ENCODE peak calls at places on chromosomes 5 and 9, in ten cellular contexts. A, S, P, J, B, R, D, U, C and I are unnamed samples.

GRCh38 chr9:37950561-37950960 is 46.6 kb upstream of the SLC25A51 start:
- DNase-seq in A (no peak), S (no peak), P (no peak), J (no peak), B (no peak), R (no peak), D (no peak), U (no peak), C (no peak), I (no peak)

GRCh38 chr5:6319116-6319515 is 59.2 kb downstream of the MED10 start:
- DNase-seq in A (no peak), S (no peak), P (no peak), J (no peak), B (no peak), R (no peak), D (no peak), U (no peak), C (no peak), I (no peak)

GRCh38 chr5:74810915-74811314 is 43.9 kb downstream of the NSA2 start:
- DNase-seq in A (no peak), S (no peak), P (no peak), J (no peak), B (no peak), R (no peak), D (no peak), U (peak; percentile 57), C (no peak), I (no peak)

GRCh38 chr5:95850391-95850894 is 27.9 kb upstream of the GLRX start:
- DNase-seq in A (no peak), S (no peak), P (no peak), J (no peak), B (no peak), R (no peak), D (no peak), U (no peak), C (no peak), I (no peak)

GRCh38 chr5:152638996-152639552 is 234.0 kb upstream of the NMUR2 start:
- DNase-seq in A (no peak), S (no peak), P (no peak), J (no peak), B (no peak), R (no peak), D (no peak), U (no peak), C (no peak), I (no peak)

GRCh38 chr9:38068866-38069628 is at the start of gene SHB:
- DNase-seq in A (no peak), S (peak; percentile 89), P (peak; percentile 54), J (peak; percentile 43), B (peak; percentile 62), R (peak; percentile 94), D (peak; percentile 84), U (peak; percentile 88), C (peak; percentile 90), I (no peak)

GRCh38 chr5:84564311-84564710 is 179.6 kb upstream of the EDIL3 start:
- DNase-seq in A (peak; percentile 25), S (no peak), P (peak; percentile 23), J (no peak), B (no peak), R (peak; percentile 7), D (no peak), U (no peak), C (no peak), I (no peak)

GRCh38 chr9:83238871-83239624 is 176.1 kb upstream of the RASEF start:
- DNase-seq in A (no peak), S (no peak), P (peak; percentile 44), J (no peak), B (no peak), R (no peak), D (no peak), U (no peak), C (no peak), I (no peak)

GRCh38 chr9:131651599-131651998 is 88.3 kb downstream of the RAPGEF1 start:
- DNase-seq in A (peak; percentile 58), S (no peak), P (peak; percentile 17), J (no peak), B (peak; percentile 62), R (no peak), D (no peak), U (peak; percentile 68), C (no peak), I (no peak)

GRCh38 chr9:27033815-27034403 is 28.4 kb upstream of the LRRC19 start:
- DNase-seq in A (peak; percentile 13), S (peak; percentile 45), P (peak; percentile 48), J (peak; percentile 70), B (peak; percentile 6), R (peak; percentile 72), D (peak; percentile 49), U (peak; percentile 64), C (peak; percentile 52), I (peak; percentile 18)

GRCh38 chr5:129046151-129046550 is 48.4 kb upstream of the ISOC1 start:
- DNase-seq in A (no peak), S (no peak), P (no peak), J (no peak), B (peak; percentile 3), R (no peak), D (no peak), U (no peak), C (no peak), I (no peak)

GRCh38 chr5:87780831-87781760 is 368.4 kb upstream of the CCNH start:
- DNase-seq in A (peak; percentile 60), S (peak; percentile 63), P (peak; percentile 88), J (peak; percentile 65), B (peak; percentile 61), R (peak; percentile 71), D (peak; percentile 82), U (peak; percentile 60), C (peak; percentile 83), I (peak; percentile 76)

GRCh38 chr5:134151723-134152122 is 25.0 kb downstream of the SKP1 start:
- DNase-seq in A (no peak), S (no peak), P (no peak), J (no peak), B (no peak), R (no peak), D (no peak), U (no peak), C (no peak), I (no peak)

GRCh38 chr9:3125602-3126392 is 281.9 kb upstream of the PUM3 start:
- DNase-seq in A (no peak), S (no peak), P (no peak), J (no peak), B (no peak), R (no peak), D (no peak), U (no peak), C (no peak), I (no peak)

GRCh38 chr5:6859001-6859400 is 145.8 kb downstream of the TENT4A start:
- DNase-seq in A (no peak), S (no peak), P (no peak), J (no peak), B (no peak), R (no peak), D (no peak), U (no peak), C (no peak), I (no peak)

GRCh38 chr9:27350382-27350781 is 53.4 kb upstream of the EQTN start:
- DNase-seq in A (no peak), S (no peak), P (no peak), J (no peak), B (no peak), R (no peak), D (no peak), U (no peak), C (no peak), I (no peak)

GRCh38 chr5:137039939-137040515 is 459.1 kb downstream of the SPOCK1 start:
- DNase-seq in A (no peak), S (no peak), P (no peak), J (no peak), B (no peak), R (no peak), D (no peak), U (no peak), C (no peak), I (no peak)

GRCh38 chr9:88534456-88535225 is at the start of gene NXNL2:
- DNase-seq in A (peak; percentile 49), S (peak; percentile 88), P (peak; percentile 74), J (peak; percentile 83), B (peak; percentile 74), R (peak; percentile 89), D (peak; percentile 87), U (peak; percentile 93), C (no peak), I (peak; percentile 64)

GRCh38 chr9:104313396-104314110 is 190.5 kb upstream of the OR13F1 start:
- DNase-seq in A (no peak), S (no peak), P (no peak), J (no peak), B (no peak), R (no peak), D (no peak), U (no peak), C (no peak), I (no peak)

GRCh38 chr9:109493648-109494047 is 4.5 kb downstream of the PTPN3 start:
- DNase-seq in A (no peak), S (no peak), P (no peak), J (no peak), B (no peak), R (no peak), D (no peak), U (no peak), C (no peak), I (no peak)

GRCh38 chr9:136050706-136051567 is 44.2 kb downstream of the NACC2 start:
- DNase-seq in A (no peak), S (peak; percentile 28), P (no peak), J (no peak), B (no peak), R (peak; percentile 18), D (no peak), U (peak; percentile 67), C (no peak), I (no peak)

GRCh38 chr5:57703726-57704125 is 221.1 kb upstream of the ACTBL2 start:
- DNase-seq in A (no peak), S (no peak), P (no peak), J (no peak), B (no peak), R (no peak), D (no peak), U (no peak), C (no peak), I (no peak)

GRCh38 chr9:82410306-82410705 is 421.7 kb downstream of the SPATA31D1 start:
- DNase-seq in A (no peak), S (no peak), P (no peak), J (no peak), B (peak; percentile 10), R (no peak), D (no peak), U (peak; percentile 57), C (no peak), I (no peak)

GRCh38 chr9:5440426-5440825 is 2.7 kb upstream of the PLGRKT start:
- DNase-seq in A (no peak), S (no peak), P (no peak), J (no peak), B (no peak), R (no peak), D (no peak), U (no peak), C (no peak), I (no peak)

GRCh38 chr9:78064075-78064474 is 32.5 kb upstream of the GNAQ start:
- DNase-seq in A (no peak), S (no peak), P (no peak), J (no peak), B (no peak), R (peak; percentile 18), D (no peak), U (no peak), C (no peak), I (no peak)

GRCh38 chr9:68759981-68760673 is 55.1 kb downstream of the PIP5K1B start:
- DNase-seq in A (no peak), S (no peak), P (no peak), J (no peak), B (no peak), R (no peak), D (no peak), U (no peak), C (no peak), I (no peak)

GRCh38 chr9:136511670-136512592 is 29.1 kb upstream of the SEC16A start:
- DNase-seq in A (no peak), S (no peak), P (no peak), J (no peak), B (no peak), R (no peak), D (peak; percentile 68), U (no peak), C (no peak), I (no peak)

GRCh38 chr9:76583256-76583655 is 124.3 kb downstream of the GCNT1 start:
- DNase-seq in A (no peak), S (no peak), P (no peak), J (no peak), B (no peak), R (no peak), D (no peak), U (no peak), C (no peak), I (no peak)